ENCODE peak calls at places on chromosomes 11 and 22, in eight cellular contexts. L, H, Q, T, D, R, M and F are unnamed samples.

GRCh38 chr22:49929553-49929979 is 11.1 kb downstream of the CRELD2 start:
- DNase-seq in H (peak), M (peak), Q (peak), L (peak), R (peak), D (no peak), T (peak), F (no peak)

GRCh38 chr11:61275191-61275590 is 19.9 kb downstream of the VWCE start:
- DNase-seq in D (no peak), Q (no peak), R (no peak), H (no peak), M (no peak), T (no peak), L (no peak), F (no peak)

GRCh38 chr11:2697871-2698270 is 1.9 kb downstream of the KCNQ1OT1 start:
- DNase-seq in R (peak), L (no peak), M (no peak), D (no peak), T (peak), Q (no peak), H (no peak), F (no peak)

GRCh38 chr22:27146871-27147591 is 489.6 kb downstream of the MIAT start:
- DNase-seq in T (no peak), H (no peak), L (no peak), D (no peak), M (no peak), Q (no peak), R (no peak), F (no peak)

GRCh38 chr22:42344391-42344861 is 74.0 kb upstream of the TCF20 start:
- DNase-seq in L (no peak), Q (no peak), M (no peak), H (no peak), T (no peak), R (peak), D (no peak), F (peak)

GRCh38 chr22:46027219-46028068 is 50.5 kb upstream of the WNT7B start:
- DNase-seq in Q (peak), R (peak), M (no peak), T (peak), L (peak), D (no peak), H (no peak), F (peak)

GRCh38 chr11:134949121-134949591 is 537.1 kb upstream of the B3GAT1 start:
- DNase-seq in T (no peak), M (no peak), L (no peak), Q (no peak), D (peak), H (no peak), R (no peak), F (no peak)

GRCh38 chr11:87832216-87832615 is 343.0 kb downstream of the RAB38 start:
- DNase-seq in R (no peak), M (no peak), H (no peak), D (no peak), T (no peak), Q (no peak), L (no peak), F (no peak)

GRCh38 chr11:57335023-57335342 is 709 bp downstream of the SSRP1 start:
- DNase-seq in M (no peak), R (no peak), L (no peak), T (no peak), Q (no peak), D (no peak), H (no peak), F (no peak)
- H3K27ac ChIP-seq in M (peak), R (peak), L (peak), T (peak), Q (peak), D (peak), H (peak), F (peak)

GRCh38 chr11:120168108-120168959 is 30.4 kb upstream of the TRIM29 start:
- DNase-seq in R (no peak), L (no peak), H (no peak), D (peak), T (no peak), Q (no peak), M (no peak), F (no peak)
- H3K4me3 ChIP-seq in R (peak), L (no peak), H (peak), D (peak), T (peak), Q (peak), M (no peak), F (peak)

DNA sequence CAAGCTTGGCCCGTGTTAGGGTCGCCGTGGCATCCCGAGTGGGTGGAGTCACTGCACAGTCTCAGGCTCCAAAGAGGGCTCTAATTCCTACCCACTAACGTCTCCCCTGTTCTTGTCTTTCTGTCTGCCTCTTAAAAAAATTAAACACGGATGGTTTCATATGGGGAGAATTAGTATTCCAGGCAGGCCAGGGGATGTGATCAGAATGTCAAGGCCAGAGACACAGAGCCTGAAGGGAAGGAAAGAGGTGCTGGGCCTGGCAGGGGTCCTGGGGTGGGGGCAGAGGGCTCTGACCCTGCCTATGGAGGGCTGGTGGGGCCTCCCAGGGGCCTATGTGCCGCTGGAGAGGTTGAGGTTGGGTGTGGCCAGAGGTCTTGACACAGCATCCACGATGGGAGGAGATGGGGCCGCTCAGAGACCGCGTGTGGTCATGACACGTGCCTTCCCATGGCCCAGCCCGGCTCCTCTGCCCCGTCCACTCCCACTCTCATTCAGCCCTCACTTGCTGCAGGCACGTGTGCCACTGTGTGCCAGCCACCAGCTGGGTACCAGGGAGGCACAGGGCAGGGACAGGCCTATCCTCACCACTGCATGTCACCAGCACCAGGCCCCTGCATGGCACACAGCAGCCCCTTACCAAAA is 56.5 kb downstream of the FLRT1 start:
- DNase-seq in Q (peak), D (no peak), T (no peak), H (no peak), R (no peak), M (no peak), L (no peak), F (peak)
- H3K27ac ChIP-seq in Q (no peak), D (peak), T (no peak), H (no peak), R (no peak), M (no peak), L (no peak), F (peak)

GRCh38 chr11:616320-617220 is 820 bp upstream of the IRF7 start:
- DNase-seq in H (no peak), T (no peak), R (no peak), D (no peak), Q (no peak), M (no peak), L (no peak), F (no peak)
- H3K4me3 ChIP-seq in H (peak), T (no peak), R (peak), D (no peak), Q (peak), M (no peak), L (peak), F (no peak)

GRCh38 chr11:64353761-64354506 is 5.0 kb upstream of the RPS6KA4 start:
- DNase-seq in D (no peak), L (no peak), M (no peak), T (no peak), R (no peak), Q (no peak), H (no peak), F (no peak)

GRCh38 chr11:64356498-64357411 is 2.2 kb upstream of the RPS6KA4 start:
- DNase-seq in H (no peak), Q (no peak), T (peak), R (no peak), L (peak), M (no peak), D (no peak), F (no peak)

GRCh38 chr11:64357446-64357845 is 1.5 kb upstream of the RPS6KA4 start:
- DNase-seq in M (no peak), T (no peak), Q (no peak), H (no peak), L (no peak), R (no peak), D (no peak), F (no peak)

GRCh38 chr11:64353101-64353738 is 5.7 kb upstream of the RPS6KA4 start:
- DNase-seq in H (no peak), T (peak), R (no peak), Q (peak), D (no peak), M (no peak), L (no peak), F (no peak)

GRCh38 chr11:64355078-64355940 is 3.7 kb upstream of the RPS6KA4 start:
- DNase-seq in R (peak), L (peak), T (peak), M (peak), Q (peak), D (peak), H (no peak), F (peak)
- H3K27ac ChIP-seq in R (no peak), L (peak), T (peak), M (no peak), Q (peak), D (peak), H (no peak), F (peak)

GRCh38 chr11:70302086-70302752 is 31.7 kb downstream of the PPFIA1 start:
- DNase-seq in D (no peak), Q (no peak), M (no peak), H (no peak), T (no peak), L (no peak), R (no peak), F (no peak)

GRCh38 chr11:70301191-70301590 is 30.7 kb downstream of the PPFIA1 start:
- DNase-seq in Q (no peak), L (no peak), T (no peak), H (no peak), M (no peak), D (no peak), R (no peak), F (no peak)

GRCh38 chr11:70305501-70305900 is 35.0 kb downstream of the PPFIA1 start:
- DNase-seq in T (no peak), H (no peak), R (no peak), Q (no peak), L (no peak), M (no peak), D (no peak), F (no peak)

GRCh38 chr11:70304208-70304603 is 33.7 kb downstream of the PPFIA1 start:
- DNase-seq in T (no peak), Q (no peak), L (no peak), R (no peak), M (no peak), H (no peak), D (no peak), F (no peak)

GRCh38 chr11:70303070-70303469 is 32.6 kb downstream of the PPFIA1 start:
- DNase-seq in R (peak), H (no peak), Q (no peak), D (no peak), T (no peak), L (no peak), M (no peak), F (no peak)
- H3K4me3 ChIP-seq in R (no peak), H (no peak), Q (no peak), D (no peak), T (no peak), L (no peak), M (no peak), F (no peak)

GRCh38 chr22:17841836-17842235 is 67.6 kb upstream of the BID start:
- DNase-seq in L (no peak), R (no peak), H (no peak), T (no peak), D (no peak), Q (no peak), M (no peak), F (no peak)
- H3K27ac ChIP-seq in L (no peak), R (peak), H (peak), T (no peak), D (peak), Q (no peak), M (no peak), F (peak)

GRCh38 chr22:16601437-16602223 is 9.0 kb upstream of the CCT8L2 start:
- DNase-seq in Q (peak), M (no peak), L (no peak), R (no peak), H (no peak), T (peak), D (no peak), F (no peak)
- H3K4me3 ChIP-seq in Q (peak), M (no peak), L (no peak), R (peak), H (no peak), T (no peak), D (no peak), F (peak)